ENCODE peak calls at places on chromosomes 11 and 22, in six cellular contexts. D is upper lobe of left lung, X is right lobe of liver, U is HepG2, Y is IMR-90, C is heart left ventricle. M is an unnamed sample.

GRCh38 chr22:29871684-29872083 is 11.3 kb upstream of the MTMR3 start:
- ATAC-seq in D (no peak), X (no peak), U (peak), Y (no peak), C (no peak), M (no peak)

GRCh38 chr11:71140206-71140919 is 112.0 kb downstream of the SHANK2 start:
- ATAC-seq in D (peak), X (peak), U (no peak), Y (no peak), C (no peak), M (no peak)

GRCh38 chr11:68337399-68337835 is 25.0 kb downstream of the LRP5 start:
- ATAC-seq in D (peak), X (no peak), U (no peak), Y (no peak), C (no peak), M (no peak)

GRCh38 chr11:63877658-63878241 is 38.8 kb downstream of the MARK2 start:
- ATAC-seq in D (no peak), X (no peak), U (no peak), Y (no peak), C (no peak), M (no peak)

GRCh38 chr11:21229224-21229623 is 559.8 kb downstream of the NELL1 start:
- ATAC-seq in D (no peak), X (no peak), U (no peak), Y (no peak), C (no peak), M (no peak)

GRCh38 chr11:68216171-68216938 is 3.3 kb upstream of the KMT5B start:
- ATAC-seq in D (no peak), X (peak), U (peak), Y (no peak), C (peak), M (no peak)

GRCh38 chr11:5486421-5486820 is 2.1 kb upstream of the OR52D1 start:
- ATAC-seq in D (no peak), X (no peak), U (no peak), Y (no peak), C (no peak), M (no peak)

GRCh38 chr11:19394525-19395016 is 153.8 kb upstream of the E2F8 start:
- ATAC-seq in D (no peak), X (no peak), U (no peak), Y (no peak), C (no peak), M (no peak)

GRCh38 chr11:108198833-108199232 is 23.6 kb downstream of the NPAT start:
- ATAC-seq in D (peak), X (peak), U (no peak), Y (no peak), C (peak), M (no peak)

GRCh38 chr11:14132312-14132711 is 169.8 kb downstream of the SPON1 start:
- ATAC-seq in D (no peak), X (no peak), U (no peak), Y (no peak), C (peak), M (no peak)

GRCh38 chr11:16408619-16409018 is 52.3 kb upstream of the SOX6 start:
- ATAC-seq in D (no peak), X (no peak), U (no peak), Y (no peak), C (no peak), M (no peak)

GRCh38 chr11:10139656-10140055 is 154.4 kb downstream of the SBF2 start:
- ATAC-seq in D (peak), X (no peak), U (no peak), Y (peak), C (peak), M (no peak)

GRCh38 chr22:16956290-16956689 is 51.7 kb downstream of the GAB4 start:
- ATAC-seq in D (no peak), X (no peak), U (no peak), Y (no peak), C (no peak), M (no peak)

GRCh38 chr22:25514436-25514835 is 50.0 kb upstream of the GRK3 start:
- ATAC-seq in D (no peak), X (no peak), U (no peak), Y (peak), C (no peak), M (no peak)

GRCh38 chr22:33921576-33922181 is 1.4 kb upstream of the LARGE1 start:
- ATAC-seq in D (peak), X (peak), U (peak), Y (peak), C (peak), M (peak)

GRCh38 chr22:42310301-42310981 is 40.0 kb upstream of the TCF20 start:
- ATAC-seq in D (no peak), X (no peak), U (no peak), Y (no peak), C (no peak), M (no peak)

GRCh38 chr11:71204294-71204693 is 48.1 kb downstream of the SHANK2 start:
- ATAC-seq in D (no peak), X (no peak), U (no peak), Y (no peak), C (no peak), M (no peak)

GRCh38 chr11:67371549-67372231 is 1.7 kb downstream of the CLCF1 start:
- ATAC-seq in D (peak), X (peak), U (peak), Y (no peak), C (peak), M (no peak)

GRCh38 chr11:117071344-117071787 is 26.9 kb downstream of the SIK3 start:
- ATAC-seq in D (no peak), X (peak), U (peak), Y (peak), C (peak), M (no peak)

GRCh38 chr22:24445481-24446290 is 18.3 kb downstream of the ADORA2A start:
- ATAC-seq in D (no peak), X (no peak), U (peak), Y (no peak), C (no peak), M (no peak)

GRCh38 chr11:61080526-61080925 is 21.8 kb upstream of the CD5 start:
- ATAC-seq in D (no peak), X (no peak), U (no peak), Y (no peak), C (no peak), M (no peak)

GRCh38 chr11:34613462-34614183 is 7.3 kb upstream of the EHF start:
- ATAC-seq in D (peak), X (no peak), U (no peak), Y (no peak), C (no peak), M (no peak)

GRCh38 chr11:94519478-94520084 is 7.3 kb downstream of the C11orf97 start:
- ATAC-seq in D (peak), X (peak), U (no peak), Y (peak), C (no peak), M (no peak)

GRCh38 chr11:76336597-76336996 is 44.3 kb downstream of the THAP12 start:
- ATAC-seq in D (no peak), X (no peak), U (no peak), Y (no peak), C (no peak), M (no peak)

GRCh38 chr11:122108192-122108799 is 7.7 kb downstream of the BLID start:
- ATAC-seq in D (no peak), X (peak), U (peak), Y (no peak), C (no peak), M (no peak)
- TF ChIP-seq POLR2A in D (no peak), X (no peak), U (no peak), Y (no peak), C (no peak), M (no peak)

GRCh38 chr11:36333897-36334296 is 37.8 kb downstream of the PRR5L start:
- ATAC-seq in D (peak), X (no peak), U (no peak), Y (peak), C (peak), M (no peak)
- H3K27ac ChIP-seq in D (no peak), X (no peak), U (no peak), Y (no peak), C (no peak), M (no peak)

GRCh38 chr22:19450363-19451175 is 3.1 kb upstream of the C22orf39 start:
- ATAC-seq in D (no peak), X (no peak), U (no peak), Y (no peak), C (no peak), M (no peak)

GRCh38 chr22:19448076-19448607 is 631 bp upstream of the C22orf39 start:
- ATAC-seq in D (peak), X (peak), U (peak), Y (peak), C (peak), M (peak)

GRCh38 chr22:19447388-19448075 is at the start of gene C22orf39:
- ATAC-seq in D (peak), X (peak), U (peak), Y (peak), C (peak), M (peak)

GRCh38 chr22:19449422-19449767 is 1.9 kb upstream of the C22orf39 start:
- ATAC-seq in D (no peak), X (no peak), U (no peak), Y (no peak), C (no peak), M (no peak)

GRCh38 chr22:19448739-19449421 is 1.4 kb upstream of the C22orf39 start:
- ATAC-seq in D (no peak), X (no peak), U (no peak), Y (no peak), C (no peak), M (no peak)
- TF ChIP-seq POLR2A in D (no peak), X (no peak), U (no peak), Y (no peak), C (no peak), M (no peak)

GRCh38 chr22:41254230-41254629 is 13.5 kb upstream of the CHADL start:
- ATAC-seq in D (no peak), X (no peak), U (no peak), Y (no peak), C (no peak), M (no peak)
- H3K27ac ChIP-seq in D (no peak), X (no peak), U (no peak), Y (no peak), C (no peak), M (no peak)

GRCh38 chr11:73969091-73969490 is 13.6 kb downstream of the UCP2 start:
- ATAC-seq in D (no peak), X (no peak), U (no peak), Y (no peak), C (no peak), M (no peak)

GRCh38 chr11:73972620-73973449 is 9.8 kb downstream of the UCP2 start:
- ATAC-seq in D (no peak), X (no peak), U (no peak), Y (no peak), C (no peak), M (no peak)

GRCh38 chr11:73969991-73970800 is 12.4 kb downstream of the UCP2 start:
- ATAC-seq in D (no peak), X (no peak), U (peak), Y (no peak), C (no peak), M (no peak)

GRCh38 chr11:73972187-73972586 is 10.5 kb downstream of the UCP2 start:
- ATAC-seq in D (no peak), X (no peak), U (no peak), Y (no peak), C (no peak), M (no peak)

GRCh38 chr11:73971175-73971719 is 11.4 kb downstream of the UCP2 start:
- ATAC-seq in D (no peak), X (no peak), U (no peak), Y (no peak), C (no peak), M (no peak)
- TF ChIP-seq POLR2A in D (no peak), X (no peak), U (no peak), Y (no peak), C (no peak), M (no peak)

GRCh38 chr11:30432716-30433115 is 109.8 kb downstream of the ARL14EP start:
- ATAC-seq in D (no peak), X (no peak), U (no peak), Y (no peak), C (no peak), M (no peak)

GRCh38 chr11:30432177-30432576 is 109.3 kb downstream of the ARL14EP start:
- ATAC-seq in D (no peak), X (peak), U (no peak), Y (no peak), C (no peak), M (no peak)

GRCh38 chr11:30433831-30434230 is 110.9 kb downstream of the ARL14EP start:
- ATAC-seq in D (no peak), X (no peak), U (no peak), Y (no peak), C (peak), M (no peak)

GRCh38 chr11:30429550-30429949 is 106.6 kb downstream of the ARL14EP start:
- ATAC-seq in D (no peak), X (no peak), U (no peak), Y (no peak), C (no peak), M (no peak)

GRCh38 chr11:30431127-30431814 is 108.4 kb downstream of the ARL14EP start:
- ATAC-seq in D (no peak), X (no peak), U (no peak), Y (no peak), C (no peak), M (no peak)
- H3K27ac ChIP-seq in D (no peak), X (no peak), U (no peak), Y (no peak), C (no peak), M (no peak)

GRCh38 chr11:2947744-2948143 is 18.5 kb upstream of the PHLDA2 start:
- ATAC-seq in D (no peak), X (no peak), U (no peak), Y (no peak), C (no peak), M (no peak)

GRCh38 chr11:2949920-2950319 is 20.7 kb upstream of the PHLDA2 start:
- ATAC-seq in D (no peak), X (no peak), U (no peak), Y (no peak), C (no peak), M (no peak)

GRCh38 chr11:2954263-2954662 is 25.0 kb upstream of the PHLDA2 start:
- ATAC-seq in D (no peak), X (no peak), U (no peak), Y (no peak), C (no peak), M (no peak)

GRCh38 chr11:2950825-2951224 is 21.6 kb upstream of the PHLDA2 start:
- ATAC-seq in D (no peak), X (no peak), U (no peak), Y (peak), C (no peak), M (no peak)

GRCh38 chr11:2951235-2952110 is 22.3 kb upstream of the PHLDA2 start:
- ATAC-seq in D (no peak), X (no peak), U (no peak), Y (peak), C (no peak), M (no peak)
- TF ChIP-seq POLR2A in D (no peak), X (no peak), U (no peak), Y (no peak), C (no peak), M (no peak)

DNA sequence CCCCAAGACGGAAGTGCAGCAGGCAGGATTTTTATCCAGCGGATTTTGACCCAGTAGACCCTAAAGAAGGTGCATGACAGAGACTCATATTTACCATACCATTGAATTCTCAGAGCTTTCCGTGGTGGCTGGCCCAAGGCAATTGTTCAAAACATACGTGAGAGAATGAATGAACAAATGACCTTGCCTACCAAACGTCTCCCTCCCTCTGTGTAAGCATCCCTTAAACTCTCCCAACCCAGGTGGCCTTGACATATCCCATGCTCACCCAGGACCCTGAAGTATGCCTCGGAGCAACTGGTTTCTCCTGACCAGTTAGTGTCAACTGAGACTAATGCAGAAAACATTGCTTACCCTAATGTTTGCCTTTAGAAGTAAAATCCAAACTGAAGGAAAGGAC is 154.9 kb downstream of the TEAD1 start:
- ATAC-seq in D (no peak), X (no peak), U (peak), Y (no peak), C (no peak), M (no peak)
- H3K27ac ChIP-seq in D (peak), X (peak), U (peak), Y (peak), C (no peak), M (no peak)

GRCh38 chr11:124109377-124109776 is 5.9 kb upstream of the VWA5A start:
- ATAC-seq in D (no peak), X (no peak), U (no peak), Y (no peak), C (no peak), M (no peak)

GRCh38 chr11:124119103-124119502 is 3.9 kb downstream of the VWA5A start:
- ATAC-seq in D (no peak), X (no peak), U (no peak), Y (no peak), C (no peak), M (no peak)

GRCh38 chr11:124113890-124114289 is 1.4 kb upstream of the VWA5A start:
- ATAC-seq in D (no peak), X (no peak), U (no peak), Y (no peak), C (no peak), M (no peak)

GRCh38 chr11:124115782-124116616 is 749 bp downstream of the VWA5A start:
- ATAC-seq in D (peak), X (peak), U (peak), Y (peak), C (peak), M (peak)

DNA sequence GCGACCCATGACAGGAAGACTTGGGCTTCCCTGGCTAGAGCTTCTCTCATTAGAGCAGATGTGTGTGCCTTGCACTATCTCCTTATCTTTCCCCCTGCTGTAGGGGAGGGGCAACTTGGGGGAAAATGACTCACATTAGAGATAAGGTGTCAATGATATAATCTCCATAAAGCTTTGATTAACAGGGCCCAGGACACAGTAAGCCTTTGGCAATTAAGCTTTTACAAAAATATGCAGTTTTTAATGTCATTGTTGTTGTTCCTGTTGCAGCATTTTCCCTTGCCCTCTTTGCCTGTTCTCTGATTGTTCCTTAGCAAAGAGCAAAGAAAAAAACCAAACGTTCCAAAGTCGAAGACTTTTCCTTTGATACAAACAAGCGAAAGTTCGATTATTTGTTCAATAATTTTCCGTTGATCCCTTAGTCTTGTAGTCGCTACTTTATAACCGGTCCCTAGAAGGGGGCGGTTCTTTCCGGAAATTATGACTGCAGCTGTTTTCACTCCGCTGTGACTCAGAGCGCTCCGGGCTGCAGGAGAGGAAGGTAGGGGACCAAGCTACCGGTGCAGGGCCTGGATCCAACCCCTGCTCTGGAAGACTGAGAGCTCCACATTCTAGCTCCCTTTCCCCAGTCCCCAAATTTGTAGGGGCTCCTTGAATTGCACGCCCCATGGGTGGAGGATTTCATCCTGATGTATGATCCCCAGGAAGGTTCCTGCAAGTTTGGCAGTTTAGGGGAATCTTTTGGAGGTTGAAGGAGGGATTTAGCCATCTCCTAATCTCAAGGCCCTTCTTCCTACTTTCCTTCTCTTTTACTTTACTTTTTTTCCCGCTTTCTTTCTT is at the start of gene VWA5A:
- ATAC-seq in D (peak), X (peak), U (peak), Y (peak), C (peak), M (peak)
- TF ChIP-seq POLR2A in D (peak), X (peak), U (peak), Y (peak), C (peak), M (peak)

DNA sequence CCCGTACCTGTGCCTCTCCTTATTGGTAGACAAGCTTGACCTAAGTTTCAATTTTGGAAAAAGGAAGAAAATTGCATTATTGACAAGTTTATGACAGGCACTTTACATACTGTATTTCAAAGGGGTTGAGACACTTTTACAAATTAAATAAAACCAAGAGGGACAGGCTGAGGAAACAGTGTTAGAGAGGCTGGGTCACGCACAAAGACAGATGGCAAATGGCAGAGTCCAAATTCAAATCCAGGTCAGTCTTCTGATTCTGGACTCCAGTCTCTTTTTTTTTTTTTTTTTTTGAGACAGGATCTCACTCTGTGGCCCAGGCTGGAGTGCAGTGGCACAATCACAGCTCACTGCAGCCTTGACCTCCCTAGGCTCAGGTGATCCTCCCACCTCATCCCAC is 10.1 kb downstream of the TRIM66 start:
- ATAC-seq in D (no peak), X (no peak), U (no peak), Y (no peak), C (no peak), M (no peak)
- H3K27ac ChIP-seq in D (no peak), X (no peak), U (no peak), Y (peak), C (peak), M (peak)